ENCODE peak calls at places on chromosomes 12 and 14, in five cellular contexts. One of them, this sample, is unnamed.

GRCh38 chr12:15220961-15221885 is at the start of gene RERG:
- DNase-seq in NCI-H345: peak; percentile 88
- DNase-seq in CD8-positive, alpha-beta T cell: peak; percentile 67
- DNase-seq in astrocyte of the cerebellum: peak; percentile 53
- DNase-seq in upper lobe of left lung: peak; percentile 96
- DNase-seq in this sample: peak; percentile 27

GRCh38 chr12:75526655-75527511 is 15.5 kb upstream of the KRR1 start:
- DNase-seq in NCI-H345: peak; percentile 53
- DNase-seq in CD8-positive, alpha-beta T cell: no peak
- DNase-seq in astrocyte of the cerebellum: peak; percentile 52
- DNase-seq in upper lobe of left lung: no peak
- DNase-seq in this sample: no peak

GRCh38 chr12:108768591-108769500 is 37.5 kb upstream of the CORO1C start:
- DNase-seq in NCI-H345: no peak
- DNase-seq in CD8-positive, alpha-beta T cell: peak; percentile 11
- DNase-seq in astrocyte of the cerebellum: no peak
- DNase-seq in upper lobe of left lung: peak; percentile 87
- DNase-seq in this sample: no peak

GRCh38 chr12:70648191-70648590 is 11.0 kb upstream of the PTPRB start:
- DNase-seq in NCI-H345: no peak
- DNase-seq in CD8-positive, alpha-beta T cell: no peak
- DNase-seq in astrocyte of the cerebellum: no peak
- DNase-seq in upper lobe of left lung: no peak
- DNase-seq in this sample: no peak

GRCh38 chr12:104733717-104734175 is 224.3 kb downstream of the SLC41A2 start:
- DNase-seq in NCI-H345: no peak
- DNase-seq in CD8-positive, alpha-beta T cell: no peak
- DNase-seq in astrocyte of the cerebellum: no peak
- DNase-seq in upper lobe of left lung: peak; percentile 50
- DNase-seq in this sample: no peak

GRCh38 chr12:69115955-69116354 is 123.4 kb upstream of the CPSF6 start:
- DNase-seq in NCI-H345: no peak
- DNase-seq in CD8-positive, alpha-beta T cell: no peak
- DNase-seq in astrocyte of the cerebellum: no peak
- DNase-seq in upper lobe of left lung: no peak
- DNase-seq in this sample: no peak

GRCh38 chr12:54385251-54385914 is 850 bp upstream of the ZNF385A start:
- DNase-seq in NCI-H345: no peak
- DNase-seq in CD8-positive, alpha-beta T cell: no peak
- DNase-seq in astrocyte of the cerebellum: no peak
- DNase-seq in upper lobe of left lung: peak; percentile 36
- DNase-seq in this sample: no peak

GRCh38 chr12:20006856-20007255 is 361.5 kb upstream of the PDE3A start:
- DNase-seq in NCI-H345: no peak
- DNase-seq in CD8-positive, alpha-beta T cell: no peak
- DNase-seq in astrocyte of the cerebellum: no peak
- DNase-seq in upper lobe of left lung: no peak
- DNase-seq in this sample: no peak

GRCh38 chr12:23472329-23472971 is 477.0 kb downstream of the SOX5 start:
- DNase-seq in NCI-H345: no peak
- DNase-seq in CD8-positive, alpha-beta T cell: no peak
- DNase-seq in astrocyte of the cerebellum: no peak
- DNase-seq in upper lobe of left lung: no peak
- DNase-seq in this sample: no peak

GRCh38 chr14:71918955-71919354 is 13.3 kb upstream of the RGS6 start:
- DNase-seq in NCI-H345: peak; percentile 46
- DNase-seq in CD8-positive, alpha-beta T cell: no peak
- DNase-seq in astrocyte of the cerebellum: no peak
- DNase-seq in upper lobe of left lung: no peak
- DNase-seq in this sample: no peak

GRCh38 chr12:93979189-93979588 is 169.2 kb upstream of the PLXNC1 start:
- DNase-seq in NCI-H345: peak; percentile 13
- DNase-seq in CD8-positive, alpha-beta T cell: peak; percentile 18
- DNase-seq in astrocyte of the cerebellum: no peak
- DNase-seq in upper lobe of left lung: no peak
- DNase-seq in this sample: no peak

GRCh38 chr12:105352049-105352448 is 21.6 kb downstream of the C12orf75 start:
- DNase-seq in NCI-H345: no peak
- DNase-seq in CD8-positive, alpha-beta T cell: no peak
- DNase-seq in astrocyte of the cerebellum: no peak
- DNase-seq in upper lobe of left lung: no peak
- DNase-seq in this sample: no peak

GRCh38 chr12:110068654-110069053 is 20.3 kb upstream of the C12orf76 start:
- DNase-seq in NCI-H345: no peak
- DNase-seq in CD8-positive, alpha-beta T cell: no peak
- DNase-seq in astrocyte of the cerebellum: no peak
- DNase-seq in upper lobe of left lung: no peak
- DNase-seq in this sample: no peak

GRCh38 chr14:103496776-103497175 is 25.9 kb downstream of the CKB start:
- DNase-seq in NCI-H345: no peak
- DNase-seq in CD8-positive, alpha-beta T cell: no peak
- DNase-seq in astrocyte of the cerebellum: no peak
- DNase-seq in upper lobe of left lung: no peak
- DNase-seq in this sample: no peak

GRCh38 chr14:100875861-100876590 is 27.5 kb downstream of the RTL1 start:
- DNase-seq in NCI-H345: no peak
- DNase-seq in CD8-positive, alpha-beta T cell: no peak
- DNase-seq in astrocyte of the cerebellum: no peak
- DNase-seq in upper lobe of left lung: no peak
- DNase-seq in this sample: no peak

GRCh38 chr12:111978545-111978944 is 34.4 kb downstream of the TMEM116 start:
- DNase-seq in NCI-H345: no peak
- DNase-seq in CD8-positive, alpha-beta T cell: no peak
- DNase-seq in astrocyte of the cerebellum: no peak
- DNase-seq in upper lobe of left lung: no peak
- DNase-seq in this sample: no peak

GRCh38 chr12:93877446-93877845 is 200.3 kb downstream of the CRADD start:
- DNase-seq in NCI-H345: no peak
- DNase-seq in CD8-positive, alpha-beta T cell: no peak
- DNase-seq in astrocyte of the cerebellum: no peak
- DNase-seq in upper lobe of left lung: no peak
- DNase-seq in this sample: no peak

GRCh38 chr14:56185991-56186390 is 67.8 kb downstream of the PELI2 start:
- DNase-seq in NCI-H345: no peak
- DNase-seq in CD8-positive, alpha-beta T cell: no peak
- DNase-seq in astrocyte of the cerebellum: no peak
- DNase-seq in upper lobe of left lung: no peak
- DNase-seq in this sample: no peak

GRCh38 chr12:131863711-131864396 is 30.6 kb upstream of the ULK1 start:
- DNase-seq in NCI-H345: no peak
- DNase-seq in CD8-positive, alpha-beta T cell: no peak
- DNase-seq in astrocyte of the cerebellum: no peak
- DNase-seq in upper lobe of left lung: peak; percentile 58
- DNase-seq in this sample: no peak

GRCh38 chr12:64392221-64392620 is 1.7 kb upstream of the C12orf56 start:
- DNase-seq in NCI-H345: no peak
- DNase-seq in CD8-positive, alpha-beta T cell: no peak
- DNase-seq in astrocyte of the cerebellum: no peak
- DNase-seq in upper lobe of left lung: no peak
- DNase-seq in this sample: no peak

GRCh38 chr14:96997269-96997668 is 200.1 kb downstream of the VRK1 start:
- DNase-seq in NCI-H345: no peak
- DNase-seq in CD8-positive, alpha-beta T cell: no peak
- DNase-seq in astrocyte of the cerebellum: no peak
- DNase-seq in upper lobe of left lung: no peak
- DNase-seq in this sample: no peak

GRCh38 chr14:24135834-24136683 is at the start of gene PSME1:
- DNase-seq in NCI-H345: peak; percentile 94
- DNase-seq in CD8-positive, alpha-beta T cell: peak; percentile 94
- DNase-seq in astrocyte of the cerebellum: peak; percentile 55
- DNase-seq in upper lobe of left lung: peak; percentile 98
- DNase-seq in this sample: peak; percentile 63

GRCh38 chr14:95712398-95712797 is 1.5 kb downstream of the TCL1A start:
- DNase-seq in NCI-H345: no peak
- DNase-seq in CD8-positive, alpha-beta T cell: no peak
- DNase-seq in astrocyte of the cerebellum: no peak
- DNase-seq in upper lobe of left lung: no peak
- DNase-seq in this sample: no peak

GRCh38 chr14:68941820-68942219 is 37.3 kb downstream of the ACTN1 start:
- DNase-seq in NCI-H345: no peak
- DNase-seq in CD8-positive, alpha-beta T cell: no peak
- DNase-seq in astrocyte of the cerebellum: peak; percentile 89
- DNase-seq in upper lobe of left lung: no peak
- DNase-seq in this sample: peak; percentile 57

GRCh38 chr12:124827588-124828184 is 36.0 kb downstream of the SCARB1 start:
- DNase-seq in NCI-H345: no peak
- DNase-seq in CD8-positive, alpha-beta T cell: no peak
- DNase-seq in astrocyte of the cerebellum: no peak
- DNase-seq in upper lobe of left lung: no peak
- DNase-seq in this sample: no peak

GRCh38 chr12:30826276-30826675 is 71.5 kb upstream of the CAPRIN2 start:
- DNase-seq in NCI-H345: no peak
- DNase-seq in CD8-positive, alpha-beta T cell: no peak
- DNase-seq in astrocyte of the cerebellum: no peak
- DNase-seq in upper lobe of left lung: no peak
- DNase-seq in this sample: no peak

GRCh38 chr14:104519721-104520120 is 59.8 kb upstream of the C14orf180 start:
- DNase-seq in NCI-H345: no peak
- DNase-seq in CD8-positive, alpha-beta T cell: no peak
- DNase-seq in astrocyte of the cerebellum: no peak
- DNase-seq in upper lobe of left lung: no peak
- DNase-seq in this sample: no peak

This sample was measured in AG09319.